ENCODE peak calls at places on chromosomes 5 and 9, in five cellular contexts. One of them, this sample, is unnamed.

GRCh38 chr5:97149689-97150088 is 7.3 kb upstream of the LIX1 start:
- DNase-seq in HuH-7: no peak
- DNase-seq in NCI-H69: peak; percentile 65
- DNase-seq in choroid plexus epithelial cell: no peak
- DNase-seq in substantia nigra: no peak
- DNase-seq in this sample: no peak

GRCh38 chr5:643811-644271 is 31.7 kb downstream of the CEP72 start:
- DNase-seq in choroid plexus epithelial cell: peak; percentile 72
- DNase-seq in substantia nigra: no peak
- DNase-seq in HuH-7: no peak
- DNase-seq in NCI-H69: peak; percentile 32
- DNase-seq in this sample: no peak

GRCh38 chr5:45225571-45226031 is 416.9 kb downstream of the MRPS30 start:
- DNase-seq in NCI-H69: no peak
- DNase-seq in choroid plexus epithelial cell: no peak
- DNase-seq in HuH-7: no peak
- DNase-seq in substantia nigra: no peak
- DNase-seq in this sample: no peak

GRCh38 chr5:154034944-154035343 is 3.8 kb downstream of the FAM114A2 start:
- DNase-seq in NCI-H69: no peak
- DNase-seq in choroid plexus epithelial cell: no peak
- DNase-seq in substantia nigra: no peak
- DNase-seq in HuH-7: no peak
- DNase-seq in this sample: no peak

GRCh38 chr9:107251756-107252322 is 31.2 kb upstream of the RAD23B start:
- DNase-seq in HuH-7: no peak
- DNase-seq in substantia nigra: no peak
- DNase-seq in NCI-H69: no peak
- DNase-seq in choroid plexus epithelial cell: peak; percentile 82
- DNase-seq in this sample: no peak

GRCh38 chr5:131413605-131414559 is 150.0 kb downstream of the CDC42SE2 start:
- DNase-seq in choroid plexus epithelial cell: peak; percentile 18
- DNase-seq in HuH-7: no peak
- DNase-seq in substantia nigra: no peak
- DNase-seq in NCI-H69: no peak
- DNase-seq in this sample: no peak

GRCh38 chr9:94799578-94800264 is 73.2 kb downstream of the AOPEP start:
- DNase-seq in HuH-7: no peak
- DNase-seq in choroid plexus epithelial cell: peak; percentile 88
- DNase-seq in NCI-H69: no peak
- DNase-seq in substantia nigra: no peak
- DNase-seq in this sample: no peak

GRCh38 chr5:67644221-67644920 is 447.8 kb upstream of the CD180 start:
- DNase-seq in NCI-H69: peak; percentile 42
- DNase-seq in HuH-7: no peak
- DNase-seq in choroid plexus epithelial cell: no peak
- DNase-seq in substantia nigra: no peak
- DNase-seq in this sample: no peak

GRCh38 chr5:59139695-59140094 is 556.8 kb downstream of the RAB3C start:
- DNase-seq in HuH-7: no peak
- DNase-seq in choroid plexus epithelial cell: no peak
- DNase-seq in substantia nigra: no peak
- DNase-seq in NCI-H69: no peak
- DNase-seq in this sample: no peak

GRCh38 chr5:53779541-53779981 is 219.1 kb downstream of the NDUFS4 start:
- DNase-seq in choroid plexus epithelial cell: peak; percentile 69
- DNase-seq in substantia nigra: no peak
- DNase-seq in HuH-7: no peak
- DNase-seq in NCI-H69: peak; percentile 21
- DNase-seq in this sample: no peak

GRCh38 chr5:124264499-124264898 is 481.9 kb downstream of the ZNF608 start:
- DNase-seq in substantia nigra: no peak
- DNase-seq in NCI-H69: peak; percentile 45
- DNase-seq in choroid plexus epithelial cell: no peak
- DNase-seq in HuH-7: no peak
- DNase-seq in this sample: no peak

GRCh38 chr5:82445729-82446349 is 167.7 kb upstream of the RPS23 start:
- DNase-seq in HuH-7: no peak
- DNase-seq in NCI-H69: no peak
- DNase-seq in substantia nigra: no peak
- DNase-seq in choroid plexus epithelial cell: no peak
- DNase-seq in this sample: no peak

GRCh38 chr5:53170748-53171349 is 61.3 kb upstream of the MOCS2 start:
- DNase-seq in substantia nigra: no peak
- DNase-seq in HuH-7: peak; percentile 2
- DNase-seq in choroid plexus epithelial cell: peak; percentile 72
- DNase-seq in NCI-H69: peak; percentile 45
- DNase-seq in this sample: peak; percentile 65

GRCh38 chr9:75229605-75230332 is 141.5 kb downstream of the OSTF1 start:
- DNase-seq in substantia nigra: no peak
- DNase-seq in NCI-H69: peak; percentile 18
- DNase-seq in choroid plexus epithelial cell: peak; percentile 68
- DNase-seq in HuH-7: no peak
- DNase-seq in this sample: peak; percentile 31

This sample was measured in NCI-H460.